ENCODE peak calls at places on chromosome 7, in nine cellular contexts. One of them, this sample, is unnamed.
A peak's percentile ranks its signal among the peaks of the same experiment; 100 is the strongest.

GRCh38 chr7:3265388-3265787 is 35.7 kb upstream of the SDK1 start:
- DNase-seq in IMR-90: no peak
- DNase-seq in left ventricle myocardium inferior: no peak
- DNase-seq in nephron progenitor cell: no peak
- DNase-seq in brain microvascular endothelial cell: no peak
- DNase-seq in GM10248: no peak
- DNase-seq in GM13976: no peak
- DNase-seq in cardiac fibroblast: no peak
- DNase-seq in A549: no peak
- DNase-seq in this sample: no peak

GRCh38 chr7:114934074-114934473 is 12.2 kb downstream of the MDFIC start:
- DNase-seq in nephron progenitor cell: no peak
- DNase-seq in A549: no peak
- DNase-seq in GM10248: no peak
- DNase-seq in left ventricle myocardium inferior: no peak
- DNase-seq in IMR-90: no peak
- DNase-seq in GM13976: no peak
- DNase-seq in cardiac fibroblast: no peak
- DNase-seq in brain microvascular endothelial cell: no peak
- DNase-seq in this sample: no peak

GRCh38 chr7:55409474-55410225 is 44.5 kb downstream of the LANCL2 start:
- DNase-seq in left ventricle myocardium inferior: no peak
- DNase-seq in IMR-90: peak; percentile 35
- DNase-seq in GM13976: no peak
- DNase-seq in brain microvascular endothelial cell: peak; percentile 9
- DNase-seq in nephron progenitor cell: no peak
- DNase-seq in cardiac fibroblast: no peak
- DNase-seq in GM10248: no peak
- DNase-seq in A549: no peak
- DNase-seq in this sample: peak; percentile 18

GRCh38 chr7:156940421-156941122 is 8.9 kb upstream of the NOM1 start:
- DNase-seq in IMR-90: no peak
- DNase-seq in cardiac fibroblast: no peak
- DNase-seq in left ventricle myocardium inferior: no peak
- DNase-seq in GM13976: no peak
- DNase-seq in A549: no peak
- DNase-seq in nephron progenitor cell: no peak
- DNase-seq in brain microvascular endothelial cell: no peak
- DNase-seq in GM10248: no peak
- DNase-seq in this sample: no peak

GRCh38 chr7:105036217-105037168 is 22.5 kb downstream of the KMT2E start:
- DNase-seq in brain microvascular endothelial cell: no peak
- DNase-seq in cardiac fibroblast: no peak
- DNase-seq in GM13976: no peak
- DNase-seq in IMR-90: no peak
- DNase-seq in GM10248: no peak
- DNase-seq in nephron progenitor cell: no peak
- DNase-seq in left ventricle myocardium inferior: no peak
- DNase-seq in A549: no peak
- DNase-seq in this sample: no peak

GRCh38 chr7:41107330-41107937 is 595.5 kb downstream of the INHBA start:
- DNase-seq in left ventricle myocardium inferior: no peak
- DNase-seq in cardiac fibroblast: peak; percentile 36
- DNase-seq in GM13976: no peak
- DNase-seq in nephron progenitor cell: no peak
- DNase-seq in GM10248: no peak
- DNase-seq in IMR-90: peak; percentile 67
- DNase-seq in A549: peak; percentile 51
- DNase-seq in brain microvascular endothelial cell: peak; percentile 34
- DNase-seq in this sample: peak; percentile 5

GRCh38 chr7:91034459-91035368 is 229.5 kb upstream of the FZD1 start:
- DNase-seq in GM13976: peak; percentile 56
- DNase-seq in nephron progenitor cell: peak; percentile 47
- DNase-seq in A549: peak; percentile 25
- DNase-seq in IMR-90: peak; percentile 63
- DNase-seq in cardiac fibroblast: peak; percentile 73
- DNase-seq in GM10248: peak; percentile 45
- DNase-seq in brain microvascular endothelial cell: peak; percentile 56
- DNase-seq in left ventricle myocardium inferior: no peak
- DNase-seq in this sample: peak; percentile 55

GRCh38 chr7:45721949-45722598 is 147.9 kb downstream of the ADCY1 start:
- DNase-seq in brain microvascular endothelial cell: no peak
- DNase-seq in A549: no peak
- DNase-seq in GM13976: no peak
- DNase-seq in GM10248: peak; percentile 8
- DNase-seq in nephron progenitor cell: no peak
- DNase-seq in cardiac fibroblast: no peak
- DNase-seq in left ventricle myocardium inferior: no peak
- DNase-seq in IMR-90: no peak
- DNase-seq in this sample: no peak

GRCh38 chr7:102064361-102065025 is 222.2 kb upstream of the SH2B2 start:
- DNase-seq in IMR-90: peak; percentile 26
- DNase-seq in A549: peak; percentile 68
- DNase-seq in nephron progenitor cell: no peak
- DNase-seq in GM10248: no peak
- DNase-seq in brain microvascular endothelial cell: no peak
- DNase-seq in cardiac fibroblast: peak; percentile 58
- DNase-seq in left ventricle myocardium inferior: peak; percentile 52
- DNase-seq in GM13976: no peak
- DNase-seq in this sample: no peak

GRCh38 chr7:22305706-22306105 is 51.2 kb downstream of the RAPGEF5 start:
- DNase-seq in left ventricle myocardium inferior: no peak
- DNase-seq in IMR-90: no peak
- DNase-seq in GM13976: no peak
- DNase-seq in GM10248: no peak
- DNase-seq in brain microvascular endothelial cell: no peak
- DNase-seq in nephron progenitor cell: no peak
- DNase-seq in A549: no peak
- DNase-seq in cardiac fibroblast: no peak
- DNase-seq in this sample: no peak

DNA sequence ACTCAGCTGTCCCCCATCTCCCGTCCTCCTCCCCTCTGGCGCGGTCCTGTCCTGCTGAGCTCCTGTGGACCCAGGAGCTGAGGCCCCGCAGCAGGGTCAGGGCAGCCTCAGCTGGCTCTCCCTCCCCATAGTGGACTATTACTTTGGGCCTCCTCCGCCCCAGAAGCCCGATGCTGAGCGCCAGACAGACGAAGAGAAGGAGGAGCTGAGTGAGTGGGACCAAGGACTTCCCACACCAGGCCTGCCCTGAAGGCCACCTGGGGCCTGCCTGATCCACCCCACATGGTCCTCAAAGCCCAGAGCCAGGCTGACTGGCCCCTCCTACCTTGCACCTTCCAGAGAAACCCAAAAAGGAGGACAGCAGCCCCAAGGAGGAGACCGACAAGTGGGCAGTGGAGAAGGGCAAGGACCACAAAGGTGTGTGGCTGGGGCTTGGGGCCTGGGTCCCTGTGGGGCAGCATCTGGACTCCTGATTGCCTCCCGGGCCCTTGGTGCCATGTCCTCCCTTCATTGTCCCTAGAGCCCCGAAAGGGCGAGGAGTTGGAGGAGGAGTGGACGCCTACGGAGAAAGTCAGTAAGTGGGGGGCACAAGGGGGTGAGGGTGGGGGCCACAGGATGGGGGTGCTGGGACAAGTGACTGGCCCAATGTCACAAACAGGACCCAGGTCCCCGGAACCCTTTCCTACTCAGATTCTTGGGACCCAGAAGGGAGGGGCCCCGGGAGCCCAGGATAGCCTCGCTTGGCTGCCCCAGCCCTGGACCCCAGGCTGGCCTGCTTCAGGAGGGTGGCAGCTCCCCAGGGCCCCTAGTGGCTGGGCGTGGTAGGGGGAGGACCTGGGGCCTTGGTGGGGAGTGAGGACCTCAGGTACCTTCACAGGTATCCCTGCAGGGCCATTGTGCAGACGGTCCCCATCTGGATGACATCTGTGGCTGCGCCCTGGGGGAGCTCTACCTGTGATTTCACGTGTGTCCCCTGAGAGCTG is 4.9 kb downstream of the AEBP1 start:
- DNase-seq in A549: no peak
- DNase-seq in cardiac fibroblast: no peak
- DNase-seq in brain microvascular endothelial cell: no peak
- DNase-seq in GM10248: no peak
- DNase-seq in left ventricle myocardium inferior: no peak
- DNase-seq in GM13976: peak; percentile 41
- DNase-seq in IMR-90: no peak
- DNase-seq in nephron progenitor cell: no peak
- DNase-seq in this sample: no peak
- TF ChIP-seq CTCF in A549: no peak
- TF ChIP-seq CTCF in cardiac fibroblast: peak; percentile 3
- TF ChIP-seq CTCF in brain microvascular endothelial cell: no peak
- TF ChIP-seq CTCF in GM10248: no peak
- TF ChIP-seq CTCF in left ventricle myocardium inferior: no peak
- TF ChIP-seq CTCF in GM13976: no peak
- TF ChIP-seq CTCF in IMR-90: no peak
- TF ChIP-seq CTCF in nephron progenitor cell: no peak
- TF ChIP-seq CTCF in this sample: peak; percentile 43

DNA sequence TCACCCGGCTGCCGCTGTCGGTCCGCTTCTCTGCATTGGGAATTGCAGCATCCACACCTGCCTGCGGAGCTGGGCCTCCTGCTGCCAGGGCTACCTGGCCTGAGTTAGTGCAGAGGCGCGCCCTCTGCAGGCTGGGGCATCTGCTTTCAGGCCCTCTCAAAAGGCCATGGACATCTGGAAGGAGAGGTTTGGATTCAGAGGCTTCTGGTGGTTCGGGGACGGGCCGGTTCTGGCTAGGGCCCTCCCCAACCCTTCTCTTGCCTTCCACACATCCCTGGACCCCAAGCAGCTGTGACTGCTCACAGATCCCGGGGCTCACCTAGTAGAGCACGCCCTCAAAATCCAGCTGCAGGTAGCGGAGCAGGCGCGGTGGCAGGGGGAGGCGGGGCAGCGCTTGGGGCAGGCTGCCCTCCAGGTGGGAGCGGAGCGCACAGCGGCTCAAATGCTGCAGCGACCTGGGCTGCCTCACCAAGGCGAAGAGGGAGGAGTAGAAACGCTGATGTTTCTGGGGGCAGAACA is 8.4 kb upstream of the GBX1 start:
- DNase-seq in brain microvascular endothelial cell: no peak
- DNase-seq in nephron progenitor cell: no peak
- DNase-seq in A549: no peak
- DNase-seq in cardiac fibroblast: no peak
- DNase-seq in IMR-90: no peak
- DNase-seq in GM13976: no peak
- DNase-seq in GM10248: no peak
- DNase-seq in left ventricle myocardium inferior: no peak
- DNase-seq in this sample: no peak
- TF ChIP-seq CTCF in brain microvascular endothelial cell: no peak
- TF ChIP-seq CTCF in nephron progenitor cell: no peak
- TF ChIP-seq CTCF in A549: no peak
- TF ChIP-seq CTCF in cardiac fibroblast: no peak
- TF ChIP-seq CTCF in IMR-90: no peak
- TF ChIP-seq CTCF in GM13976: no peak
- TF ChIP-seq CTCF in GM10248: no peak
- TF ChIP-seq CTCF in left ventricle myocardium inferior: no peak
- TF ChIP-seq CTCF in this sample: peak; percentile 26

GRCh38 chr7:31646969-31647368 is 40.0 kb upstream of the PPP1R17 start:
- DNase-seq in A549: no peak
- DNase-seq in GM13976: no peak
- DNase-seq in brain microvascular endothelial cell: no peak
- DNase-seq in IMR-90: no peak
- DNase-seq in cardiac fibroblast: no peak
- DNase-seq in GM10248: no peak
- DNase-seq in left ventricle myocardium inferior: no peak
- DNase-seq in nephron progenitor cell: no peak
- DNase-seq in this sample: no peak

GRCh38 chr7:31651234-31651633 is 35.8 kb upstream of the PPP1R17 start:
- DNase-seq in left ventricle myocardium inferior: no peak
- DNase-seq in A549: no peak
- DNase-seq in GM13976: no peak
- DNase-seq in GM10248: no peak
- DNase-seq in nephron progenitor cell: no peak
- DNase-seq in cardiac fibroblast: no peak
- DNase-seq in brain microvascular endothelial cell: no peak
- DNase-seq in IMR-90: no peak
- DNase-seq in this sample: no peak

GRCh38 chr7:31642681-31643115 is 44.3 kb upstream of the PPP1R17 start:
- DNase-seq in left ventricle myocardium inferior: no peak
- DNase-seq in cardiac fibroblast: no peak
- DNase-seq in IMR-90: no peak
- DNase-seq in A549: no peak
- DNase-seq in GM13976: no peak
- DNase-seq in brain microvascular endothelial cell: no peak
- DNase-seq in GM10248: no peak
- DNase-seq in nephron progenitor cell: no peak
- DNase-seq in this sample: no peak

GRCh38 chr7:31651800-31652326 is 35.2 kb upstream of the PPP1R17 start:
- DNase-seq in cardiac fibroblast: no peak
- DNase-seq in IMR-90: no peak
- DNase-seq in A549: no peak
- DNase-seq in GM13976: no peak
- DNase-seq in nephron progenitor cell: no peak
- DNase-seq in GM10248: no peak
- DNase-seq in left ventricle myocardium inferior: no peak
- DNase-seq in brain microvascular endothelial cell: no peak
- DNase-seq in this sample: no peak

DNA sequence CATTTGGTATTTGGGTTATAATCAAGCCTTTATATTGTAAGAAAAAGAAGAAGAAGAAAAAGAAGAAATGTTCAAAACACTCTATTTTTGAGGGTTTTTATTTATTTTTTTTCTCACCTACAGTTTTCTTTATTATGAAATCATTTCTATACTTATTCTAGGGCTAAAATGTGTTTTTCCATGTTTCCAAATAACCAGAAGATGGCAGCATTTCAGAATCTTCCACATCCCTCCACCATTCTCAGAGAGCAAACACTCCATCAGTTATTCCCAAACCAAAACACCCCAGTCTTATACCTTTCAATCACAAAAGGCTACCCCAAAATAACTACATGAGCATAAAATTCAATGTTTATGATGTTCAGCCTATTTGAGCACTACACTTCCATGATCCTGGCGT is 38.7 kb upstream of the PPP1R17 start:
- DNase-seq in IMR-90: peak; percentile 1
- DNase-seq in cardiac fibroblast: peak; percentile 10
- DNase-seq in A549: peak; percentile 3
- DNase-seq in brain microvascular endothelial cell: peak; percentile 2
- DNase-seq in left ventricle myocardium inferior: no peak
- DNase-seq in nephron progenitor cell: no peak
- DNase-seq in GM10248: no peak
- DNase-seq in GM13976: no peak
- DNase-seq in this sample: no peak
- TF ChIP-seq CTCF in IMR-90: peak; percentile 27
- TF ChIP-seq CTCF in cardiac fibroblast: no peak
- TF ChIP-seq CTCF in A549: peak; percentile 40
- TF ChIP-seq CTCF in brain microvascular endothelial cell: peak; percentile 44
- TF ChIP-seq CTCF in left ventricle myocardium inferior: peak; percentile 30
- TF ChIP-seq CTCF in nephron progenitor cell: peak; percentile 29
- TF ChIP-seq CTCF in GM10248: no peak
- TF ChIP-seq CTCF in GM13976: no peak
- TF ChIP-seq CTCF in this sample: no peak

DNA sequence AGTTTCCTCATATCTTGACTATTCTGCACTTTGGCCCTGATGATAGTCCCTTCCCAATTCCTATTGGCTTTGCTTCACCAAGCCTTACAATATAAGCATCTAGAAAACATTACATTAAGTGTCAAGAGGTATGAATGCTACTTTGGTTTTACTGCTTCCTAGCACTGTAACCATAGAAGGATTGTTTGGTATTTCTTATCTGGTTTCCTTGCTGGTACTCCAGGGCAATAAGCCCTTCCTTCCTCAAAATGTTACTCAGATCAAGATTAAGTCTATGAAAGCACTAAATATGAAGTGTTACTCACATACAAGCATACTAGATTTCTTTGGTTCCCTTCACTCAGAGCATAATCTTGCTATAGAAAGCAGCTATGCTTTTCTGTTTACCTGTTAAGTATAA is 492.5 kb downstream of the ETV1 start:
- DNase-seq in brain microvascular endothelial cell: no peak
- DNase-seq in IMR-90: no peak
- DNase-seq in left ventricle myocardium inferior: no peak
- DNase-seq in GM10248: no peak
- DNase-seq in A549: no peak
- DNase-seq in GM13976: no peak
- DNase-seq in nephron progenitor cell: no peak
- DNase-seq in cardiac fibroblast: peak; percentile 5
- DNase-seq in this sample: no peak
- TF ChIP-seq CTCF in brain microvascular endothelial cell: no peak
- TF ChIP-seq CTCF in IMR-90: no peak
- TF ChIP-seq CTCF in left ventricle myocardium inferior: no peak
- TF ChIP-seq CTCF in GM10248: no peak
- TF ChIP-seq CTCF in A549: no peak
- TF ChIP-seq CTCF in GM13976: no peak
- TF ChIP-seq CTCF in nephron progenitor cell: no peak
- TF ChIP-seq CTCF in cardiac fibroblast: no peak
- TF ChIP-seq CTCF in this sample: no peak

This sample was measured in HFFc6.